ENCODE peak calls at places on chromosomes 1 and 21, in eight cellular contexts. T is kidney; Z is CD8-positive, alpha-beta memory T cell; S is thoracic aorta; V is left ventricle myocardium inferior; L is naive thymus-derived CD4-positive, alpha-beta T cell; P is coronary artery; O is pancreas. M is an unnamed sample.

GRCh38 chr1:79198841-79199240 is 192.3 kb upstream of the ADGRL4 start:
- DNase-seq in P (no peak), O (no peak), Z (no peak), L (no peak), T (no peak), V (no peak), S (no peak), M (no peak)

GRCh38 chr1:115098979-115099692 is 9.8 kb upstream of the TSPAN2 start:
- DNase-seq in T (no peak), L (peak), P (peak), Z (peak), S (no peak), V (no peak), O (no peak), M (no peak)

GRCh38 chr1:245319161-245319560 is 164.4 kb downstream of the KIF26B start:
- DNase-seq in V (no peak), O (no peak), S (no peak), P (no peak), T (no peak), L (no peak), Z (no peak), M (no peak)

GRCh38 chr1:161241682-161242081 is 3.7 kb upstream of the NR1I3 start:
- DNase-seq in T (no peak), V (no peak), P (no peak), O (no peak), S (no peak), L (no peak), Z (no peak), M (no peak)

GRCh38 chr21:33899199-33899598 is 16.4 kb downstream of the ATP5PO start:
- DNase-seq in O (peak), S (no peak), V (no peak), L (no peak), Z (no peak), P (no peak), T (no peak), M (no peak)

GRCh38 chr1:46517010-46517600 is 27.5 kb downstream of the DMBX1 start:
- DNase-seq in L (no peak), P (no peak), Z (no peak), V (no peak), O (peak), S (no peak), T (peak), M (no peak)

GRCh38 chr1:243595527-243596206 is 254.4 kb downstream of the AKT3 start:
- DNase-seq in P (no peak), T (no peak), O (no peak), S (no peak), Z (no peak), V (no peak), L (no peak), M (no peak)

GRCh38 chr1:46532498-46533178 is 18.8 kb downstream of the KNCN start:
- DNase-seq in P (no peak), O (peak), V (peak), T (peak), S (no peak), L (peak), Z (peak), M (peak)

GRCh38 chr1:188958461-188959115 is 1519.1 kb downstream of the BRINP3 start:
- DNase-seq in L (no peak), O (no peak), T (no peak), V (no peak), P (no peak), Z (no peak), S (no peak), M (no peak)

GRCh38 chr1:226034482-226034881 is 28.0 kb upstream of the H3-3A start:
- DNase-seq in P (peak), Z (no peak), O (peak), V (peak), S (peak), T (peak), L (no peak), M (no peak)

GRCh38 chr1:152398812-152399698 is 15.0 kb downstream of the CRNN start:
- DNase-seq in P (no peak), S (no peak), O (peak), Z (no peak), L (no peak), T (no peak), V (no peak), M (no peak)

GRCh38 chr21:35738342-35738961 is 321.9 kb downstream of the SETD4 start:
- DNase-seq in Z (no peak), P (no peak), L (no peak), T (no peak), O (peak), V (no peak), S (no peak), M (no peak)

GRCh38 chr21:34728479-34728878 is 59.7 kb downstream of the CLIC6 start:
- DNase-seq in V (no peak), O (peak), L (no peak), T (no peak), P (no peak), S (no peak), Z (no peak), M (no peak)

GRCh38 chr21:43938751-43939442 is 73.2 kb upstream of the TRAPPC10 start:
- DNase-seq in L (peak), P (no peak), Z (peak), T (peak), O (peak), V (peak), S (no peak), M (peak)
- H3K27ac ChIP-seq in L (peak), P (no peak), Z (peak), T (no peak), O (peak), V (peak), S (no peak), M (no peak)

GRCh38 chr1:109467301-109467777 is 993 bp downstream of the SYPL2 start:
- DNase-seq in O (no peak), V (no peak), T (no peak), P (no peak), Z (no peak), S (no peak), L (no peak), M (no peak)

GRCh38 chr1:109468903-109469302 is 2.6 kb downstream of the SYPL2 start:
- DNase-seq in V (no peak), P (no peak), Z (no peak), S (no peak), O (no peak), L (no peak), T (no peak), M (no peak)

GRCh38 chr1:109466100-109466439 is 276 bp upstream of the SYPL2 start:
- DNase-seq in T (no peak), S (no peak), P (no peak), V (no peak), L (no peak), O (no peak), Z (no peak), M (no peak)

GRCh38 chr1:109470245-109470644 is 3.9 kb downstream of the SYPL2 start:
- DNase-seq in O (no peak), L (no peak), P (no peak), S (no peak), Z (no peak), T (no peak), V (no peak), M (no peak)

GRCh38 chr1:109466440-109467300 is at the start of gene SYPL2:
- DNase-seq in P (peak), O (peak), T (peak), L (no peak), V (peak), Z (no peak), S (no peak), M (no peak)
- H3K27ac ChIP-seq in P (peak), O (peak), T (peak), L (no peak), V (peak), Z (no peak), S (peak), M (no peak)

DNA sequence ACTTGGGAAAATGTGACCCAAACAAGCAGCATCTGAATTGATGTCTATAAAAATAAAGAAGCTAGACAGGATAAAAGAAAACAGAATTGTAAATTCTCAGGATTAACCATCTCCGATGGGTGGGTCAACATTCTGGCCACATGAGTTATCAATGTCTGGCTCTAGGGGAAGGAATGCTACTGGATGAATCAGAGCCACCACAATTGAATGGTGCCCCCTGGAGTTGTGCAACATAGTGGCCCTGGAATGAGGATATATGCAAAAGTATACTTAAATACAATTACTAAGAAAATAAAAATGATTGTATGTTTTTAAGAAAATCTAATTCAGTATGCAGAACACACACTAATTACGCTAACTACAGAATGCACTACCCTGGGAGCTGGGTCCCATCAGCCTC is 185.6 kb downstream of the TGFBR3 start:
- DNase-seq in T (no peak), P (no peak), S (no peak), Z (no peak), V (no peak), L (no peak), O (no peak), M (no peak)
- H3K27ac ChIP-seq in T (no peak), P (no peak), S (no peak), Z (no peak), V (peak), L (no peak), O (no peak), M (no peak)

GRCh38 chr1:44677201-44677520 is 2.6 kb downstream of the ARMH1 start:
- DNase-seq in T (no peak), V (no peak), Z (no peak), O (peak), L (no peak), P (no peak), S (no peak), M (no peak)
- H3K27ac ChIP-seq in T (peak), V (peak), Z (no peak), O (peak), L (no peak), P (no peak), S (no peak), M (peak)

GRCh38 chr1:9128161-9128519 is 762 bp downstream of the GPR157 start:
- DNase-seq in O (peak), Z (no peak), P (peak), L (no peak), V (peak), S (no peak), T (no peak), M (no peak)
- H3K27ac ChIP-seq in O (peak), Z (no peak), P (peak), L (peak), V (peak), S (peak), T (peak), M (no peak)

GRCh38 chr1:94225845-94226244 is 11.5 kb downstream of the ARHGAP29 start:
- DNase-seq in V (no peak), Z (no peak), S (no peak), T (no peak), L (no peak), P (no peak), O (no peak), M (no peak)
- H3K27ac ChIP-seq in V (peak), Z (no peak), S (no peak), T (no peak), L (no peak), P (no peak), O (no peak), M (no peak)

GRCh38 chr1:156894001-156894400 is 483 bp downstream of the PEAR1 start:
- DNase-seq in T (no peak), P (no peak), O (no peak), L (no peak), S (no peak), V (no peak), Z (no peak), M (no peak)
- H3K27ac ChIP-seq in T (peak), P (peak), O (no peak), L (no peak), S (peak), V (peak), Z (no peak), M (peak)

GRCh38 chr21:45550552-45551210 is 8.4 kb upstream of the SLC19A1 start:
- DNase-seq in O (no peak), V (peak), L (no peak), S (no peak), T (peak), P (no peak), Z (no peak), M (no peak)

GRCh38 chr21:45549670-45550463 is 7.6 kb upstream of the SLC19A1 start:
- DNase-seq in P (no peak), L (no peak), O (no peak), S (no peak), T (peak), Z (no peak), V (peak), M (no peak)

GRCh38 chr21:45552696-45553391 is 10.6 kb upstream of the SLC19A1 start:
- DNase-seq in Z (no peak), V (peak), P (no peak), O (no peak), L (no peak), T (peak), S (no peak), M (no peak)

GRCh38 chr21:45551816-45552695 is 9.8 kb upstream of the SLC19A1 start:
- DNase-seq in P (no peak), Z (no peak), L (no peak), O (no peak), V (peak), T (peak), S (no peak), M (no peak)

DNA sequence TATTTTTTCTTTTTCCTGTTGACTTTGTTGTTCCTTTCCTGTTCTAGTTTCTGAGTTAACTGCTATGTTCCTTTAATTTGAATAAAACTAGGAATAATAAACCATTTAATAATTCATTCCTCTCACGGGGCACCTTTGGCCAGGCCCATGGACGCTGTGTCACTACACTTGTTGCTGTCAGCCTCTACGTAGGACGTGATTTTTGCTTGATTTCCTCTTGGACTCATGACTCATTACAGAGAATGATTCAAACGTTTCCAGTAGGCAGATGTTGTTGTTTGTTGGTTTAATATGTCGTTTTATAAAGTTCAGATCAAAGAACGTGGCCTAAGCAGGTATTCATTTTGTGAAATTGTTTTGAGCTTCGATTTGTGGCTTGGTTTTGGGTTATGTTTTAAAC is 9.1 kb upstream of the SLC19A1 start:
- DNase-seq in S (no peak), V (peak), P (no peak), L (peak), T (peak), O (no peak), Z (no peak), M (no peak)
- H3K27ac ChIP-seq in S (peak), V (no peak), P (no peak), L (peak), T (no peak), O (peak), Z (no peak), M (peak)

M was measured in caudate nucleus.